ENCODE peak calls at places on chromosome 14, in four cellular contexts. V is left lung, I is GM13977, F is AG09319. B is an unnamed sample.

GRCh38 chr14:68364823-68365222 is 428.0 kb downstream of the ZFP36L1 start:
- DNase-seq in V (no peak), I (no peak), F (no peak), B (no peak)

GRCh38 chr14:67710209-67710608 is 8.5 kb downstream of the RDH12 start:
- DNase-seq in F (no peak), I (no peak), V (no peak), B (no peak)

GRCh38 chr14:50521912-50522341 is 10.4 kb downstream of the MAP4K5 start:
- DNase-seq in I (peak; percentile 44), V (no peak), F (no peak), B (no peak)

GRCh38 chr14:105475269-105475915 is 771 bp downstream of the CRIP2 start:
- DNase-seq in I (no peak), V (no peak), F (no peak), B (no peak)

GRCh38 chr14:77043177-77043983 is 14.9 kb upstream of the IRF2BPL start:
- DNase-seq in I (no peak), V (no peak), F (peak; percentile 73), B (no peak)

GRCh38 chr14:77607741-77608302 is 8.6 kb downstream of the SPTLC2 start:
- DNase-seq in I (no peak), F (no peak), V (no peak), B (no peak)

GRCh38 chr14:104966261-104967143 is 11.7 kb downstream of the AHNAK2 start:
- DNase-seq in I (no peak), F (no peak), V (peak; percentile 58), B (no peak)

GRCh38 chr14:29548948-29549370 is 378.7 kb downstream of the PRKD1 start:
- DNase-seq in I (peak; percentile 34), V (no peak), F (peak; percentile 38), B (no peak)

GRCh38 chr14:101177301-101178055 is 274.0 kb upstream of the RTL1 start:
- DNase-seq in V (no peak), F (no peak), I (no peak), B (no peak)

GRCh38 chr14:33297565-33297964 is 358.9 kb downstream of the NPAS3 start:
- DNase-seq in I (no peak), V (no peak), F (no peak), B (no peak)

GRCh38 chr14:68020493-68020892 is 200.9 kb downstream of the RAD51B start:
- DNase-seq in F (no peak), V (no peak), I (no peak), B (no peak)

GRCh38 chr14:33932526-33933292 is 18.2 kb downstream of the EGLN3 start:
- DNase-seq in F (no peak), V (no peak), I (no peak), B (no peak)

GRCh38 chr14:25484194-25484593 is 434.2 kb upstream of the STXBP6 start:
- DNase-seq in F (no peak), V (no peak), I (no peak), B (no peak)

GRCh38 chr14:34450542-34450915 is 11.5 kb downstream of the SPTSSA start:
- DNase-seq in V (no peak), F (no peak), I (no peak), B (no peak)

GRCh38 chr14:90624732-90625444 is 191.3 kb downstream of the TTC7B start:
- DNase-seq in I (no peak), F (no peak), V (no peak), B (no peak)

GRCh38 chr14:91873476-91874265 is 6.3 kb upstream of the TC2N start:
- DNase-seq in F (no peak), V (no peak), I (peak; percentile 50), B (peak; percentile 18)

GRCh38 chr14:35121026-35121886 is 534 bp downstream of the PPP2R3C start:
- DNase-seq in I (no peak), V (no peak), F (no peak), B (no peak)

GRCh38 chr14:50321009-50321660 is 9.0 kb downstream of the DMAC2L start:
- DNase-seq in F (peak; percentile 79), I (peak; percentile 71), V (no peak), B (no peak)

GRCh38 chr14:89243765-89244164 is 173.3 kb downstream of the FOXN3 start:
- DNase-seq in V (no peak), I (no peak), F (no peak), B (no peak)

GRCh38 chr14:50335389-50335788 is 23.3 kb downstream of the DMAC2L start:
- DNase-seq in F (no peak), V (no peak), I (no peak), B (no peak)

GRCh38 chr14:93880025-93880820 is 46.9 kb upstream of the FAM181A start:
- DNase-seq in F (peak; percentile 48), I (no peak), V (no peak), B (no peak)

GRCh38 chr14:57080691-57081090 is 188.0 kb downstream of the EXOC5 start:
- DNase-seq in V (no peak), F (no peak), I (no peak), B (no peak)

GRCh38 chr14:70885343-70886014 is 21.8 kb upstream of the PCNX1 start:
- DNase-seq in V (no peak), F (no peak), I (no peak), B (no peak)

GRCh38 chr14:63134801-63135200 is 69.4 kb upstream of the RHOJ start:
- DNase-seq in I (no peak), V (no peak), F (no peak), B (no peak)
- TF ChIP-seq CTCF in I (no peak), V (no peak), F (no peak), B (no peak)

DNA sequence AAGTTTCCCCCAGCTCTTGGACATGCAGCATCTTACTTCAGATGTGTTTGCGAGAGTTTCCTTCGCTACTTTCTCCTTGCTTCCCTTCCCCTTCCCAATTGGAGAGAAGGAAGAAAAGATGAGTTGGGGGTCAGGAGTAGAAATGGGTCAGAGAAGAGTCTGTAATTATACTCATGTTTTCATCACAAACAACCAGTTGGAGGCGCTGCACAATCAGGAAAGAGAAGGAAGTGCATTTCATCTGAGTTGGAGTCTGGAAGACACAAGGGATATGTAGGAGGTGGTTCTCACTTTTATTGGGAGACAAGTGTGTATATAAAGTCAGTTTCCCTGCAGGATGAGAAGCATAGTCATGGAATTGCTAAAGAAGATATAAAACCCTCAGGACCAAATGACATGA is 31.3 kb upstream of the VSX2 start:
- DNase-seq in V (no peak), F (no peak), I (no peak), B (no peak)
- TF ChIP-seq CTCF in V (no peak), F (no peak), I (peak; percentile 18), B (no peak)

DNA sequence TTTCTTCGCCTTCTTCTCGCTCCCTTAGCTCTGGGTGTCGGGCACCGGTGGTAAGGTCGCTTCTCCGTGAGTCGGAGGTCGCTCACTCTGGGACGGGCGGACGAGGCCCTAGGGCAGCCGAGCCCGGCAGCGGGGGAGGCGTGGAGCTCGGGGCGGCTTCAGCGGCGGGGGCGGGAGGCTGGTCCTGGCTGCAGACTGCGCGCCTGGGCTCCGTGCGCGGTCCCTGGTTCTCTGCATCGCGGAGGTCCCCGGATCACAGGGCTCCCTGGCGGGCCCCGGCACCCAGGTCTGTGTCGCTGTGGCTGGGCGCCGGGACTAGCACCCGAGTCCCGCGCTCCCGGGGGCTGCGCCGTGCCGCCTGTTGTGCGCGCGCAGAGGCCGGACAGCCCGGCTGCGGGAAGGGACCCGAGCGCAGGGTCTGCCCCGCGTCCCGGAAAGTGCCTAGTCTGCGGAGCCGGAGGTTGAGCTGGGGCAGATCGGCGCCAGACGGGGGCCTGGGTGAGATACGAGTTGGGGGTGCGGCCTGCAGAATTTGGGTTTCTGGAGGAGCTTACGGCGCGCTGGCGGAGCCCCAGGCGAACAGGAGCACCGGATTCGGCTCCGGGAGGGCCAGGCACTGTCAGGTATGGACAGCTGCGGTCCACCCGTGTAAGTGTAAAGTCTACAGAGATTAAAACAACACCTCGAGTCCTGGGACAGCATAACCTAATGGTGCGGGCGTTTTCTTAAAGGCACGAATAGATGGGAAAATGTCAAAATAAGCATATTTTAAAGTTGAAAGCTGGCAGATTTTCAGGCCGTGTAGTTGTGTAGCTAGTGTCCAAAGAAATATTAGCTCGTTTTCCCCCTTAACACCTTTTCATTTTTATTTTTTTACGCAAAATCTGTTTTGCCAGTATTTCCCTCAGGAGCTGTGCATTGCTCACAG is 722 bp downstream of the FRMD6 start:
- DNase-seq in V (peak; percentile 88), F (no peak), I (peak; percentile 54), B (no peak)
- TF ChIP-seq CTCF in V (no peak), F (no peak), I (no peak), B (no peak)

GRCh38 chr14:103561381-103562134 is 899 bp downstream of the BAG5 start:
- DNase-seq in F (no peak), I (peak; percentile 77), V (no peak), B (no peak)

GRCh38 chr14:103562385-103563088 is at the start of the genes BAG5 and COA8:
- DNase-seq in F (no peak), I (peak; percentile 98), V (peak; percentile 97), B (peak; percentile 89)

GRCh38 chr14:103558071-103558882 is 4.2 kb downstream of the BAG5 start:
- DNase-seq in V (peak; percentile 31), F (no peak), I (no peak), B (no peak)

GRCh38 chr14:103562135-103562384 is 397 bp downstream of the BAG5 start:
- DNase-seq in V (no peak), I (no peak), F (no peak), B (no peak)

GRCh38 chr14:103563089-103563620 is 395 bp downstream of the COA8 start:
- DNase-seq in I (no peak), F (no peak), V (no peak), B (no peak)
- TF ChIP-seq CTCF in I (no peak), F (no peak), V (no peak), B (no peak)

DNA sequence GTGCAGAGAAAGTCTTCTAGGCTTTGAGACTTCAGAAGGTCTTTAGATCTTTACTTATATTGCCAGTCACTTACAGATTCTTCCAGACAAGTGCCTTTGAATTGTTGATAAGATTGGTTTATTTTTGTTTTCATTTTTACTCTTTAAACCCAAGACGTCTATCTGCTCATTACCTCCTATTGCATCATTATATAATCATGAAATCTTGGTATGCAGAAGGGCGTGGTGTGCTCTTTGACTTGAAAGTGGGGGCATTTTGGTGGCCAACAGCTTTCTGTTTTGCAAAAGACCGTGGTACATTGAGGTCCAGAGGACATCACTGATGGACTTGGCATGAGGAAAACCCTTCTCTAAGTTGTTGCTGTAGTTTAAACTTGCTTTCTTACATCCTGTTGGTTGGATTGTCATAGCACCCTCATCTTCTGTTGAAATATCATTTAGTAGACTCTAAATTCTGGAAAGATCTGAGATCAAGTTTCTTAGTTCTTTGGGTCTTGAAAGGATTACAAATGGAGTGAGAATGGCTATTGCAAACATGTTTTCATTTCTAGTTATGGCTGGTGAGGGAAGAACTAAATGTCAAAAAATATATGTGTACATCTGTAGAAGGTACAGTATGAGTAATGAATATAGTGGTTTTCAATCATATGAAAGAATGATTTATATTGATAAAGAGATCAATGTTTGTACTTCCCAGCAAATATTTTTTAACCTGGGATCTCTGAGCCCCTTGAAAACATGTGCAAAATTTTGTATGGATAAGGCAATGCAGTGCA is 441.8 kb downstream of the NRXN3 start:
- DNase-seq in V (no peak), F (no peak), I (no peak), B (no peak)
- TF ChIP-seq CTCF in V (no peak), F (no peak), I (no peak), B (no peak)

DNA sequence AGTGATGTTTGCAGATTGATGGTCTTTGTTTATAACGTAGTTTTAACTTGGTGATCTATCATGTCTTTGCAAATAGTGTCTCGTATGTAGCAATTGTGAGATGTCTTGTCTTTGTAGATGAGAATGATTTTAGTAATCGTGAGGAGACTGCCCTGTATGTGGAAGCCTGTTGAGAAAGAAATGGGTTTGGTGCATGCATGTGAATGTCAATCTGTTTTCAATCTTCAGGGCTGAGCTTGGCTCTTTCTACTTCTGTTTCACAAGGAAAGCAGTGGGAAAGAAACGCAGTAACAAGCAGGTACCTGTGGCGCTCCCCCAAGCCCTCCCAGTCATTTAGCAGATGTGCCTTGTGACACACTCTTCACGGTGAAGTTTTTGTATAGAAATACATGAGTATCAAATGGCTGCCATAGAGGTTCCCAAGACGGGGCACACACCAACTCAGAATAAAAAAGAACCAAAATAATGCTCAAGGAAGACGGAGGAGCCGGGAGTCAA is 342.8 kb upstream of the DDHD1 start:
- DNase-seq in F (no peak), I (no peak), V (no peak), B (no peak)
- TF ChIP-seq CTCF in F (no peak), I (no peak), V (no peak), B (no peak)

B was measured in activated B cell treated with CpG ODN at 0.5 μM for 24 hours.